ENCODE peak calls at places on chromosomes 12 and 14, in four cellular contexts. One of them, this sample, is unnamed.

GRCh38 chr12:106042091-106042490 is 96.7 kb downstream of the NUAK1 start:
- DNase-seq in OCI-LY7: no peak
- DNase-seq in psoas muscle: no peak
- DNase-seq in upper lobe of right lung: no peak
- DNase-seq in this sample: no peak

GRCh38 chr14:65156568-65157366 is 54.5 kb upstream of the MAX start:
- DNase-seq in OCI-LY7: peak; percentile 68
- DNase-seq in upper lobe of right lung: peak; percentile 72
- DNase-seq in psoas muscle: peak; percentile 40
- DNase-seq in this sample: no peak

GRCh38 chr14:33589334-33589733 is 361.5 kb downstream of the EGLN3 start:
- DNase-seq in upper lobe of right lung: no peak
- DNase-seq in OCI-LY7: no peak
- DNase-seq in psoas muscle: no peak
- DNase-seq in this sample: no peak

GRCh38 chr12:126772171-126772864 is 1494.7 kb upstream of the TMEM132C start:
- DNase-seq in psoas muscle: no peak
- DNase-seq in upper lobe of right lung: no peak
- DNase-seq in OCI-LY7: no peak
- DNase-seq in this sample: no peak

GRCh38 chr12:10717410-10717809 is 5.7 kb downstream of the YBX3 start:
- DNase-seq in upper lobe of right lung: no peak
- DNase-seq in psoas muscle: no peak
- DNase-seq in OCI-LY7: no peak
- DNase-seq in this sample: no peak

GRCh38 chr12:76311796-76312195 is 36.4 kb downstream of the BBS10 start:
- DNase-seq in OCI-LY7: no peak
- DNase-seq in psoas muscle: no peak
- DNase-seq in upper lobe of right lung: no peak
- DNase-seq in this sample: no peak

GRCh38 chr12:65232490-65233077 is 45.9 kb upstream of the MSRB3 start:
- DNase-seq in OCI-LY7: peak; percentile 52
- DNase-seq in psoas muscle: no peak
- DNase-seq in upper lobe of right lung: no peak
- DNase-seq in this sample: no peak

GRCh38 chr12:124456652-124457152 is 110.7 kb downstream of the NCOR2 start:
- DNase-seq in upper lobe of right lung: no peak
- DNase-seq in OCI-LY7: no peak
- DNase-seq in psoas muscle: peak; percentile 43
- DNase-seq in this sample: no peak

GRCh38 chr12:27324452-27324999 is 8.1 kb upstream of the BMAL2 start:
- DNase-seq in psoas muscle: no peak
- DNase-seq in upper lobe of right lung: no peak
- DNase-seq in OCI-LY7: no peak
- DNase-seq in this sample: no peak
- H3K27ac ChIP-seq in psoas muscle: no peak overlapping the region
- H3K27ac ChIP-seq in upper lobe of right lung: no peak overlapping the region
- H3K27ac ChIP-seq in OCI-LY7: no peak overlapping the region
- H3K27ac ChIP-seq in this sample: no peak overlapping the region

DNA sequence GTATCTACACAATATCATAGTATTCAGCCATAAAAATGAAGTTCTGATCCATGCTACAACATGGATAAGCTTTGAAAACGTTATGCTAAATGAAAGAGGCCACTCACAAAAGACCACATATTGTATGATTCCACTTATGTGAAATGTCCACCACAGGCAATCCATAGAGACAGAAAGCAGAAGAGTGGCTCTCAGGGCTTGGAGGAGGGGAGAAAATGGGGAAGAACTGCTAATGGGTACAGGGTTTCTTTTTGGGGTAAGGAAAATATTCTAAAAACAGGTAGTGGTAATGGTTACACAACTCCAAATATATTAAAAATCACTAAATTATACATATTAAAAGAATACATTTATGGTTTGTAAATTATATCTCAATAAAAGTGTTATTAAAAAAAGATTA is 16.5 kb downstream of the SCNN1A start:
- DNase-seq in upper lobe of right lung: no peak
- DNase-seq in psoas muscle: no peak
- DNase-seq in OCI-LY7: no peak
- DNase-seq in this sample: no peak
- H3K27ac ChIP-seq in upper lobe of right lung: no peak overlapping the region
- H3K27ac ChIP-seq in psoas muscle: peak overlapping the region; percentile 75
- H3K27ac ChIP-seq in OCI-LY7: no peak overlapping the region
- H3K27ac ChIP-seq in this sample: no peak overlapping the region

DNA sequence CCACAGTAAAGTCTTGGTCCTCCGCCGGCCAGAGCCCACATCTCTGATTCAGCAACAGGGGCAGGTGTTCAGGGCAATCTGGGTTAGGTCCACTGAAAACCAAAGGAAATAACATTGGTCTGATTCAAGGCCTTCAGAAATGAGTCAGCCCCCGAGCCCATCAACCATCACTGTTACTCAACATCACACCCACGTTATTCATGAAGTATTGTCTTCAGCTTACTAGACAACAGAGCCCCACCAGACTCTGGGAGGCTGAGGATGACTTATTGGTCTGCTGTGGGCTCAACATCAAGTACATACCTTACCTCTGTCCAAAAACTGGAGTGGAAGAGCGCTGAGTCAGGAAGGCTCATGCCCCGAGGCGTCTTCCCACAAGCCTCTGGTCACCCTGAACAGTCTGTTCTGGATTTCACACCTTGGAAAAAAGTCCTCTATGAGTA is 97.5 kb downstream of the ZFP36L1 start:
- DNase-seq in psoas muscle: peak; percentile 63
- DNase-seq in OCI-LY7: no peak
- DNase-seq in upper lobe of right lung: no peak
- DNase-seq in this sample: no peak
- H3K27ac ChIP-seq in psoas muscle: peak overlapping the region; percentile 60
- H3K27ac ChIP-seq in OCI-LY7: no peak overlapping the region
- H3K27ac ChIP-seq in upper lobe of right lung: no peak overlapping the region
- H3K27ac ChIP-seq in this sample: no peak overlapping the region

GRCh38 chr14:103735022-103735421 is 19.4 kb downstream of the ZFYVE21 start:
- DNase-seq in OCI-LY7: no peak
- DNase-seq in psoas muscle: no peak
- DNase-seq in upper lobe of right lung: peak; percentile 50
- DNase-seq in this sample: peak; percentile 45

GRCh38 chr14:103735815-103736545 is 20.4 kb downstream of the ZFYVE21 start:
- DNase-seq in psoas muscle: no peak
- DNase-seq in OCI-LY7: no peak
- DNase-seq in upper lobe of right lung: peak; percentile 61
- DNase-seq in this sample: no peak

GRCh38 chr14:103735439-103735814 is 19.8 kb downstream of the ZFYVE21 start:
- DNase-seq in psoas muscle: no peak
- DNase-seq in upper lobe of right lung: no peak
- DNase-seq in OCI-LY7: no peak
- DNase-seq in this sample: no peak

GRCh38 chr14:103737432-103738045 is 21.9 kb downstream of the ZFYVE21 start:
- DNase-seq in upper lobe of right lung: peak; percentile 37
- DNase-seq in OCI-LY7: no peak
- DNase-seq in psoas muscle: no peak
- DNase-seq in this sample: no peak

GRCh38 chr14:103736546-103737431 is 21.2 kb downstream of the ZFYVE21 start:
- DNase-seq in upper lobe of right lung: peak; percentile 54
- DNase-seq in OCI-LY7: no peak
- DNase-seq in psoas muscle: no peak
- DNase-seq in this sample: no peak
- H3K27ac ChIP-seq in upper lobe of right lung: peak overlapping the region; percentile 70
- H3K27ac ChIP-seq in OCI-LY7: no peak overlapping the region
- H3K27ac ChIP-seq in psoas muscle: no peak overlapping the region
- H3K27ac ChIP-seq in this sample: no peak overlapping the region